ENCODE peak calls at places on chromosomes 11 and 22, in nine cellular contexts. One of them, this sample, is unnamed. For H3K4me1, the result is how much of the 10 kb centered on the place peaks cover.

GRCh38 chr11:102204174-102204573 is 93.9 kb downstream of the YAP1 start:
- DNase-seq in stomach: no peak
- DNase-seq in suprapubic skin: no peak
- DNase-seq in H1: no peak
- DNase-seq in sigmoid colon: no peak
- DNase-seq in K562: no peak
- DNase-seq in tibial nerve: no peak
- DNase-seq in A549: no peak
- DNase-seq in ovary: no peak
- DNase-seq in this sample: no peak

GRCh38 chr11:114319716-114320328 is 23.6 kb downstream of the NNMT start:
- DNase-seq in stomach: no peak
- DNase-seq in suprapubic skin: no peak
- DNase-seq in H1: no peak
- DNase-seq in sigmoid colon: no peak
- DNase-seq in K562: no peak
- DNase-seq in tibial nerve: no peak
- DNase-seq in A549: no peak
- DNase-seq in ovary: no peak
- DNase-seq in this sample: no peak

GRCh38 chr11:76307978-76308747 is 72.8 kb downstream of the THAP12 start:
- DNase-seq in stomach: no peak
- DNase-seq in suprapubic skin: no peak
- DNase-seq in H1: no peak
- DNase-seq in sigmoid colon: no peak
- DNase-seq in K562: no peak
- DNase-seq in tibial nerve: no peak
- DNase-seq in A549: no peak
- DNase-seq in ovary: no peak
- DNase-seq in this sample: no peak

GRCh38 chr22:22352376-22352999 is 107.9 kb downstream of the VPREB1 start:
- DNase-seq in stomach: no peak
- DNase-seq in suprapubic skin: no peak
- DNase-seq in H1: no peak
- DNase-seq in sigmoid colon: no peak
- DNase-seq in K562: no peak
- DNase-seq in tibial nerve: no peak
- DNase-seq in A549: no peak
- DNase-seq in ovary: no peak
- DNase-seq in this sample: no peak

GRCh38 chr22:47807506-47807905 is 1045.1 kb downstream of the TBC1D22A start:
- DNase-seq in stomach: no peak
- DNase-seq in suprapubic skin: no peak
- DNase-seq in H1: no peak
- DNase-seq in sigmoid colon: no peak
- DNase-seq in K562: no peak
- DNase-seq in tibial nerve: no peak
- DNase-seq in A549: no peak
- DNase-seq in ovary: no peak
- DNase-seq in this sample: no peak

GRCh38 chr11:110531056-110531756 is 101.5 kb downstream of the FDX1 start:
- DNase-seq in stomach: no peak
- DNase-seq in suprapubic skin: no peak
- DNase-seq in H1: no peak
- DNase-seq in sigmoid colon: no peak
- DNase-seq in K562: no peak
- DNase-seq in tibial nerve: peak
- DNase-seq in A549: no peak
- DNase-seq in ovary: no peak
- DNase-seq in this sample: no peak

GRCh38 chr11:62392944-62393628 is 25.7 kb upstream of the SCGB1A1 start:
- DNase-seq in stomach: no peak
- DNase-seq in suprapubic skin: peak
- DNase-seq in H1: no peak
- DNase-seq in sigmoid colon: no peak
- DNase-seq in K562: peak
- DNase-seq in tibial nerve: no peak
- DNase-seq in A549: peak
- DNase-seq in ovary: no peak
- DNase-seq in this sample: no peak

GRCh38 chr22:24437820-24438328 is 10.5 kb downstream of the ADORA2A start:
- DNase-seq in stomach: no peak
- DNase-seq in suprapubic skin: peak
- DNase-seq in H1: no peak
- DNase-seq in sigmoid colon: no peak
- DNase-seq in K562: no peak
- DNase-seq in tibial nerve: no peak
- DNase-seq in A549: no peak
- DNase-seq in ovary: no peak
- DNase-seq in this sample: no peak

GRCh38 chr11:18192988-18193387 is 20.4 kb downstream of the MRGPRX4 start:
- DNase-seq in stomach: no peak
- DNase-seq in suprapubic skin: no peak
- DNase-seq in H1: no peak
- DNase-seq in sigmoid colon: no peak
- DNase-seq in K562: no peak
- DNase-seq in tibial nerve: no peak
- DNase-seq in A549: no peak
- DNase-seq in ovary: no peak
- DNase-seq in this sample: no peak

GRCh38 chr11:13183094-13183825 is 94.3 kb upstream of the BMAL1 start:
- DNase-seq in stomach: no peak
- DNase-seq in suprapubic skin: no peak
- DNase-seq in H1: no peak
- DNase-seq in sigmoid colon: no peak
- DNase-seq in K562: peak
- DNase-seq in tibial nerve: peak
- DNase-seq in A549: peak
- DNase-seq in ovary: no peak
- DNase-seq in this sample: no peak

GRCh38 chr11:72013765-72014711 is 15.3 kb downstream of the IL18BP start:
- DNase-seq in stomach: no peak
- DNase-seq in suprapubic skin: no peak
- DNase-seq in H1: no peak
- DNase-seq in sigmoid colon: no peak
- DNase-seq in K562: no peak
- DNase-seq in tibial nerve: no peak
- DNase-seq in A549: no peak
- DNase-seq in ovary: no peak
- DNase-seq in this sample: no peak

GRCh38 chr11:10664005-10664404 is 29.6 kb downstream of the IRAG1 start:
- DNase-seq in stomach: no peak
- DNase-seq in suprapubic skin: no peak
- DNase-seq in H1: no peak
- DNase-seq in sigmoid colon: no peak
- DNase-seq in K562: no peak
- DNase-seq in tibial nerve: no peak
- DNase-seq in A549: no peak
- DNase-seq in ovary: no peak
- DNase-seq in this sample: no peak

GRCh38 chr22:46050916-46051614 is 74.1 kb upstream of the WNT7B start:
- DNase-seq in stomach: peak
- DNase-seq in suprapubic skin: peak
- DNase-seq in H1: no peak
- DNase-seq in sigmoid colon: peak
- DNase-seq in K562: no peak
- DNase-seq in tibial nerve: no peak
- DNase-seq in A549: no peak
- DNase-seq in ovary: peak
- DNase-seq in this sample: peak

GRCh38 chr11:9616042-9616640 is 42.7 kb downstream of the WEE1 start:
- DNase-seq in stomach: no peak
- DNase-seq in suprapubic skin: no peak
- DNase-seq in H1: no peak
- DNase-seq in sigmoid colon: no peak
- DNase-seq in K562: no peak
- DNase-seq in tibial nerve: no peak
- DNase-seq in A549: no peak
- DNase-seq in ovary: no peak
- DNase-seq in this sample: no peak

GRCh38 chr11:70507466-70508230 is 109.3 kb downstream of the CTTN start:
- DNase-seq in stomach: no peak
- DNase-seq in suprapubic skin: no peak
- DNase-seq in H1: no peak
- DNase-seq in sigmoid colon: peak
- DNase-seq in K562: no peak
- DNase-seq in tibial nerve: no peak
- DNase-seq in A549: no peak
- DNase-seq in ovary: peak
- DNase-seq in this sample: no peak

GRCh38 chr11:9601041-9601875 is 27.8 kb downstream of the WEE1 start:
- DNase-seq in stomach: no peak
- DNase-seq in suprapubic skin: no peak
- DNase-seq in H1: no peak
- DNase-seq in sigmoid colon: no peak
- DNase-seq in K562: no peak
- DNase-seq in tibial nerve: no peak
- DNase-seq in A549: no peak
- DNase-seq in ovary: no peak
- DNase-seq in this sample: peak

GRCh38 chr11:29258411-29258810 is 758.4 kb downstream of the KCNA4 start:
- DNase-seq in stomach: no peak
- DNase-seq in suprapubic skin: no peak
- DNase-seq in H1: no peak
- DNase-seq in sigmoid colon: no peak
- DNase-seq in K562: no peak
- DNase-seq in tibial nerve: no peak
- DNase-seq in A549: no peak
- DNase-seq in ovary: no peak
- DNase-seq in this sample: no peak

GRCh38 chr11:45093761-45094455 is 52.5 kb upstream of the PRDM11 start:
- DNase-seq in stomach: peak
- DNase-seq in suprapubic skin: no peak
- DNase-seq in H1: no peak
- DNase-seq in sigmoid colon: peak
- DNase-seq in K562: no peak
- DNase-seq in tibial nerve: no peak
- DNase-seq in A549: no peak
- DNase-seq in ovary: no peak
- DNase-seq in this sample: no peak
- TF ChIP-seq EP300 in stomach: no peak
- TF ChIP-seq EP300 in suprapubic skin: no peak
- TF ChIP-seq EP300 in H1: no peak
- TF ChIP-seq EP300 in sigmoid colon: no peak
- TF ChIP-seq EP300 in K562: no peak
- TF ChIP-seq EP300 in tibial nerve: no peak
- TF ChIP-seq EP300 in A549: no peak
- TF ChIP-seq EP300 in ovary: no peak
- TF ChIP-seq EP300 in this sample: no peak

DNA sequence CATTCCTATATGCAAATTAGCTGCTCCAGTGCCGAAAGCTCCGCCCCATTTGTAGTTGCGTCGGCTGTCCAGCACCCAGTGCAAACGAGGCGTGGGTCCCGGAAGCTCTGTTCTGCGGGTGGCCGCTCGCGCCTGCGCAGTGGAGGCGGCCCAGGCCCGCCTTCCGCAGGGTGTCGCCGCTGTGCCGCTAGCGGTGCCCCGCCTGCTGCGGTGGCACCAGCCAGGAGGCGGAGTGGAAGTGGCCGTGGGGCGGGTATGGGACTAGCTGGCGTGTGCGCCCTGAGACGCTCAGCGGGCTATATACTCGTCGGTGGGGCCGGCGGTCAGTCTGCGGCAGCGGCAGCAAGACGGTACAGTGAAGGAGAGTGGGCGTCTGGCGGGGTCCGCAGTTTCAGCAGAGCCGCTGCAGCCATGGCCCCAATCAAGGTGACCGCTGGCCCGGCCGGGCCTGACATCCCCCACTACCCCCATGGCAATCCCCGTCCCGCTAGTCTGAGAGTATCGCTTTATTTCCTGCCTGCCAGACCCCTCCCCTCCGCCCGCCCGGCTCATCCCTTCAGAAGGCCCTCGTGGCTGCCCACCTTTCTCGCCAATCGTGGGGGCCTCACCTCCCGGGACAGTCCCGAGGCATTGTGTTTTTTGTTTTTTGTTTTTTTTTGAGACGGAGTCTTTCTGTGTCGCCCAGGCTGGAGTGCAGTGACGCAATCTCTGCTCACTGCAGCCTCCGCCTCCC is at the start of gene PRDX5:
- DNase-seq in stomach: peak
- DNase-seq in suprapubic skin: peak
- DNase-seq in H1: no peak
- DNase-seq in sigmoid colon: peak
- DNase-seq in K562: peak
- DNase-seq in tibial nerve: peak
- DNase-seq in A549: peak
- DNase-seq in ovary: peak
- DNase-seq in this sample: peak
- TF ChIP-seq POLR2A in stomach: no peak
- TF ChIP-seq POLR2A in suprapubic skin: no peak
- TF ChIP-seq POLR2A in H1: no peak
- TF ChIP-seq POLR2A in sigmoid colon: peak
- TF ChIP-seq POLR2A in K562: peak
- TF ChIP-seq POLR2A in tibial nerve: peak
- TF ChIP-seq POLR2A in A549: peak
- TF ChIP-seq POLR2A in ovary: peak
- TF ChIP-seq POLR2A in this sample: peak

GRCh38 chr11:58576792-58577440 is 1.3 kb upstream of the LPXN start:
- DNase-seq in stomach: no peak
- DNase-seq in suprapubic skin: no peak
- DNase-seq in H1: no peak
- DNase-seq in sigmoid colon: peak
- DNase-seq in K562: peak
- DNase-seq in tibial nerve: no peak
- DNase-seq in A549: no peak
- DNase-seq in ovary: peak
- DNase-seq in this sample: no peak
- H3K4me1 ChIP-seq in stomach: under half
- H3K4me1 ChIP-seq in suprapubic skin: half or more
- H3K4me1 ChIP-seq in H1: under half
- H3K4me1 ChIP-seq in sigmoid colon: under half
- H3K4me1 ChIP-seq in K562: under half
- H3K4me1 ChIP-seq in tibial nerve: half or more
- H3K4me1 ChIP-seq in A549: half or more
- H3K4me1 ChIP-seq in ovary: under half
- H3K4me1 ChIP-seq in this sample: half or more

DNA sequence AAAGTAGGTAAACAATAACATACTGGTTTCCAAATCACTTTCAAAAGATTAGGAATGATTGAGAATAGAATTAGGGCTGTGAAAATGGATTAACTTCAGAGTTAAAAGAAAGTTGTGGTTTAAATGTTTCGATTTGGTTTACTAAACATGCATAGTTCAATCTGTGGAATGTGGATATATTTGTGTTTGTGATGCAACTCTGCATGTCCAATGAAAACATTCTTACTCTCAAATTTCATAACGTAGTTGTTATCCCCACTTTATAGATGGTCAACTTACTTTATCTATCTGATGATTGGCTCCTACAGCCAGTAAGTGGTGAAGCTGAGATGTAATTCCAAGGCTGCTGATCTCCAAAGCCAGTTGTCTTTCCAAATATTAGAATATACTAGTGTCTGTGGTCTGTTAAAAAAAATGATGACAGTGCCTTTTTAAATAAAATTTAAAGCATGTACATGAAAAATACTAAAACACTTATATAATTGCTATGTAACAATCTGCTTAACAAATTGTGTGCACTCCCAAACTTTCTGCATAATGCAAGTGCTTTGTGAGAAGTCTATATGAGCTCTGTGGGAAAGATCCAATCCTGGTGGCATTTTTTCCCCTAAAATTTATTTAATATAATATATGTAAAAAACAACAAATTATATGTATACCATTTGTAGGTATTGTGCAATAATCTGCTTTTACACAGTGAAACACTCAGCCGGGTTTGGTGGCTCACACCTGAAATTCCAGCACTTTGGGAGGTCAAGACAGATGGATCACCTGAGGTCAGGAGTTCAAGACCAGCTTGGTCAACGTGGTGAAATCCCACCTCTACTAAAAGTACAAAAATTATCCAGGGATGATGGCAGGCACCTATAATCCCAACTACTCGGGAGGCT is 9.7 kb upstream of the SIK3 start:
- DNase-seq in stomach: no peak
- DNase-seq in suprapubic skin: no peak
- DNase-seq in H1: no peak
- DNase-seq in sigmoid colon: no peak
- DNase-seq in K562: no peak
- DNase-seq in tibial nerve: no peak
- DNase-seq in A549: no peak
- DNase-seq in ovary: no peak
- DNase-seq in this sample: no peak
- TF ChIP-seq EP300 in stomach: no peak
- TF ChIP-seq EP300 in suprapubic skin: no peak
- TF ChIP-seq EP300 in H1: no peak
- TF ChIP-seq EP300 in sigmoid colon: no peak
- TF ChIP-seq EP300 in K562: no peak
- TF ChIP-seq EP300 in tibial nerve: no peak
- TF ChIP-seq EP300 in A549: no peak
- TF ChIP-seq EP300 in ovary: no peak
- TF ChIP-seq EP300 in this sample: no peak